ENCODE peak calls at places on chromosomes 13 and 19, in six cellular contexts. S is GM23338; K is pancreas; B is neural progenitor cell; L is naive thymus-derived CD4-positive, alpha-beta T cell; U is kidney epithelial cell. A is an unnamed sample.

GRCh38 chr13:78334059-78334458 is 269.3 kb downstream of the POU4F1 start:
- DNase-seq in S (peak; percentile 40), K (no peak), B (peak; percentile 2), L (no peak), U (no peak), A (no peak)

GRCh38 chr13:30713133-30713532 is 22.2 kb upstream of the ALOX5AP start:
- DNase-seq in S (no peak), K (no peak), B (no peak), L (no peak), U (no peak), A (no peak)

GRCh38 chr13:45584816-45585215 is 30.7 kb downstream of the ERICH6B start:
- DNase-seq in S (peak; percentile 43), K (no peak), B (peak; percentile 9), L (no peak), U (no peak), A (peak; percentile 59)

GRCh38 chr19:46478356-46478986 is 7.1 kb upstream of the PNMA8A start:
- DNase-seq in S (peak; percentile 97), K (no peak), B (peak; percentile 75), L (no peak), U (no peak), A (peak; percentile 90)

GRCh38 chr13:75541287-75541686 is 3.6 kb upstream of the COMMD6 start:
- DNase-seq in S (no peak), K (no peak), B (no peak), L (no peak), U (no peak), A (no peak)

GRCh38 chr19:50414850-50415660 is 3.7 kb upstream of the SPIB start:
- DNase-seq in S (peak; percentile 93), K (peak; percentile 84), B (peak; percentile 86), L (peak; percentile 79), U (no peak), A (peak; percentile 98)

GRCh38 chr19:21474671-21475181 is 30.7 kb upstream of the ZNF429 start:
- DNase-seq in S (peak; percentile 92), K (peak; percentile 88), B (peak; percentile 82), L (peak; percentile 55), U (peak; percentile 4), A (peak; percentile 90)

GRCh38 chr19:29879655-29879974 is 62.4 kb upstream of the URI1 start:
- DNase-seq in S (no peak), K (no peak), B (no peak), L (no peak), U (no peak), A (no peak)

GRCh38 chr13:72920097-72920496 is 138.2 kb downstream of the PIBF1 start:
- DNase-seq in S (no peak), K (no peak), B (no peak), L (no peak), U (no peak), A (no peak)

GRCh38 chr13:111210488-111210887 is 95.4 kb downstream of the ARHGEF7 start:
- DNase-seq in S (no peak), K (no peak), B (peak; percentile 45), L (no peak), U (peak; percentile 64), A (peak; percentile 57)
- H3K4me3 ChIP-seq in S (no peak overlapping the region), K (no peak overlapping the region), B (no peak overlapping the region), L (no peak overlapping the region), U (no peak overlapping the region), A (no peak overlapping the region)

GRCh38 chr19:15185188-15185587 is 15.6 kb downstream of the NOTCH3 start:
- DNase-seq in S (no peak), K (no peak), B (no peak), L (no peak), U (no peak), A (peak; percentile 19)

GRCh38 chr19:15187026-15188007 is 13.5 kb downstream of the NOTCH3 start:
- DNase-seq in S (peak; percentile 82), K (no peak), B (no peak), L (no peak), U (no peak), A (peak; percentile 86)

GRCh38 chr19:15181394-15181793 is 19.4 kb downstream of the NOTCH3 start:
- DNase-seq in S (peak; percentile 47), K (no peak), B (no peak), L (no peak), U (no peak), A (peak; percentile 60)

GRCh38 chr19:15180451-15181390 is 20.1 kb downstream of the NOTCH3 start:
- DNase-seq in S (peak; percentile 80), K (peak; percentile 70), B (peak; percentile 47), L (no peak), U (no peak), A (peak; percentile 90)

GRCh38 chr19:15184776-15185175 is 16.0 kb downstream of the NOTCH3 start:
- DNase-seq in S (no peak), K (no peak), B (no peak), L (no peak), U (no peak), A (no peak)
- H3K36me3 ChIP-seq in S (peaks cover 8% of the 10 kb centered on the region), K (no peaks in the 10 kb centered on the region), B (peaks cover 3% of the 10 kb centered on the region), L (no peaks in the 10 kb centered on the region), U (no peaks in the 10 kb centered on the region), A (peaks cover 24% of the 10 kb centered on the region)

GRCh38 chr19:18800636-18801035 is 9.5 kb upstream of the COMP start:
- DNase-seq in S (no peak), K (no peak), B (no peak), L (no peak), U (no peak), A (peak; percentile 41)

GRCh38 chr19:18800079-18800478 is 9.0 kb upstream of the COMP start:
- DNase-seq in S (no peak), K (no peak), B (no peak), L (no peak), U (no peak), A (no peak)

GRCh38 chr19:18799389-18799970 is 8.4 kb upstream of the COMP start:
- DNase-seq in S (no peak), K (no peak), B (no peak), L (no peak), U (no peak), A (no peak)

GRCh38 chr19:18796239-18796638 is 5.1 kb upstream of the COMP start:
- DNase-seq in S (no peak), K (no peak), B (no peak), L (no peak), U (no peak), A (no peak)

GRCh38 chr19:18798384-18799352 is 7.6 kb upstream of the COMP start:
- DNase-seq in S (peak; percentile 75), K (no peak), B (peak; percentile 34), L (no peak), U (no peak), A (peak; percentile 83)
- H3K27me3 ChIP-seq in S (peaks cover 79% of the 10 kb centered on the region), K (no peaks in the 10 kb centered on the region), B (peaks cover 98% of the 10 kb centered on the region), L (peaks cover 3% of the 10 kb centered on the region), U (peaks cover 54% of the 10 kb centered on the region), A (peaks cover 38% of the 10 kb centered on the region)

GRCh38 chr19:10009714-10010224 is 535 bp downstream of the COL5A3 start:
- DNase-seq in S (no peak), K (no peak), B (no peak), L (no peak), U (no peak), A (no peak)

GRCh38 chr19:10010939-10011338 is 635 bp upstream of the COL5A3 start:
- DNase-seq in S (no peak), K (no peak), B (no peak), L (no peak), U (no peak), A (no peak)

GRCh38 chr19:10011974-10012373 is 1.3 kb upstream of the RDH8 start:
- DNase-seq in S (no peak), K (no peak), B (no peak), L (no peak), U (no peak), A (peak; percentile 44)

GRCh38 chr19:10009269-10009665 is 1.0 kb downstream of the COL5A3 start:
- DNase-seq in S (peak; percentile 87), K (peak; percentile 79), B (peak; percentile 89), L (peak; percentile 60), U (no peak), A (peak; percentile 99)

GRCh38 chr19:10010247-10010691 is at the start of gene COL5A3:
- DNase-seq in S (peak; percentile 72), K (no peak), B (peak; percentile 69), L (no peak), U (no peak), A (peak; percentile 93)
- H3K4me3 ChIP-seq in S (peak within 1 kb of the TSS; percentile 56), K (no peak within 1 kb of the TSS), B (peak within 1 kb of the TSS; percentile 24), L (no peak within 1 kb of the TSS), U (no peak within 1 kb of the TSS), A (peak within 1 kb of the TSS; percentile 19)

DNA sequence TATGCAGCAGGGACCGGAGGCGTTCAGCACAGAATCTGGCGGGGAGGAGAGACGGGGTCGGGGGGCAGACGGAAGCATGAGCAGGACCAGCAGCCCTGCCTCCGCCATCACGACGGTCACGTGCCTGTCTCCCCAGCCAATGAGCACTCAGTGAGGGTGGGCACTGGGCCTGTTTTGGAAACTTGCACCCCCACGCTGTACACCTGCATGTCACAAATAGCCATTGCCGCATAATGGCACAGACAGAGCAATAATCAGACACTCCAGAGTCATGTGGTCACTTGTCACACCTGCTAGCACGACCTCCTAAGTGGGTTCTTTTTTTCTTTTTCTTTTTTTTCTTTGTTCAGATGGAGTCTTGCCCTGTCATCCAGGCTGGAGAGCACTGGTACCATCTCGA is 8.8 kb downstream of the ERCC2 start:
- DNase-seq in S (no peak), K (no peak), B (no peak), L (no peak), U (no peak), A (peak; percentile 30)
- H3K36me3 ChIP-seq in S (peaks cover 24% of the 10 kb centered on the region), K (no peaks in the 10 kb centered on the region), B (no peaks in the 10 kb centered on the region), L (no peaks in the 10 kb centered on the region), U (peaks cover 2% of the 10 kb centered on the region), A (peaks cover 48% of the 10 kb centered on the region)

GRCh38 chr13:100944791-100945345 is 270.3 kb upstream of the TMTC4 start:
- DNase-seq in S (no peak), K (no peak), B (no peak), L (no peak), U (no peak), A (no peak)

GRCh38 chr13:100941811-100942361 is 267.3 kb upstream of the TMTC4 start:
- DNase-seq in S (no peak), K (no peak), B (no peak), L (no peak), U (no peak), A (no peak)

GRCh38 chr13:100946588-100946987 is 272.0 kb upstream of the TMTC4 start:
- DNase-seq in S (no peak), K (no peak), B (no peak), L (no peak), U (no peak), A (no peak)

DNA sequence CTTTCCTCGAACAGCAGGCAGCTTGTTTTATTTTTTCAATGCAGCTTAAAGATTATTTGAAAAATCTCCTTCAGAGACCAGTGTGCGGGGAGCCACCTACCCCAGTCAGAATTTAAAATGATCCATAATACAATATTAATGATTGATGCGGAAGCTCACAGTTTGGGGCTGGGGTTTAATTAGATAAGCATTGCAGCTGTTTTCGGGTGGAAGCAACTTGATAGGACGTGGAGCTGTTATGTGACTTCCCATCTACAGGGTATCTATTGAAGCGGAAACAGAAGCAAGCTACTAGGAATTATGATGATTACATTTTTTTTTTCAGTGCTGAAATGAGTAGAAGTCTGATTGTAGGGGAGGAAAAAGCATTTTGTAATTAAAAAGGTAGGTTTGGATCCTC is 266.8 kb upstream of the TMTC4 start:
- DNase-seq in S (no peak), K (no peak), B (no peak), L (no peak), U (no peak), A (no peak)
- H3K27me3 ChIP-seq in S (no peaks in the 10 kb centered on the region), K (no peaks in the 10 kb centered on the region), B (no peaks in the 10 kb centered on the region), L (no peaks in the 10 kb centered on the region), U (no peaks in the 10 kb centered on the region), A (no peaks in the 10 kb centered on the region)

GRCh38 chr13:64675256-64675892 is 2554.8 kb downstream of the PCDH9 start:
- DNase-seq in S (no peak), K (no peak), B (no peak), L (no peak), U (no peak), A (no peak)
- H3K4me3 ChIP-seq in S (no peak overlapping the region), K (no peak overlapping the region), B (no peak overlapping the region), L (no peak overlapping the region), U (no peak overlapping the region), A (no peak overlapping the region)